ENCODE peak calls at places on chromosomes 1 and 21, in seven cellular contexts. I, K, G, Y, U, N and L are unnamed samples.

GRCh38 chr1:32195972-32196823 is 4.2 kb upstream of the CCDC28B start:
- DNase-seq in U (no peak), K (no peak), N (no peak), I (no peak), Y (no peak), G (no peak), L (no peak)

GRCh38 chr1:151814971-151815545 is 9.8 kb upstream of the LINGO4 start:
- DNase-seq in I (no peak), U (no peak), K (no peak), Y (no peak), G (no peak), N (no peak), L (no peak)

GRCh38 chr1:154859786-154860153 is 10.3 kb downstream of the KCNN3 start:
- DNase-seq in N (no peak), Y (no peak), K (peak), I (no peak), G (no peak), U (no peak), L (peak)

GRCh38 chr1:203284411-203285208 is 20.7 kb upstream of the BTG2 start:
- DNase-seq in K (no peak), U (peak), G (no peak), I (no peak), Y (no peak), N (no peak), L (no peak)

GRCh38 chr21:45075606-45076244 is 1.3 kb downstream of the ADARB1 start:
- DNase-seq in N (no peak), G (no peak), U (no peak), K (no peak), Y (no peak), I (no peak), L (no peak)

GRCh38 chr1:201217146-201217545 is 26.5 kb downstream of the IGFN1 start:
- DNase-seq in U (peak), I (no peak), G (no peak), N (no peak), Y (no peak), K (no peak), L (no peak)

GRCh38 chr1:183163311-183163710 is 22.8 kb upstream of the LAMC2 start:
- DNase-seq in G (no peak), I (no peak), U (no peak), N (no peak), K (no peak), Y (no peak), L (no peak)

GRCh38 chr1:74343191-74343590 is 108.0 kb downstream of the TNNI3K start:
- DNase-seq in N (no peak), U (no peak), I (no peak), G (peak), Y (no peak), K (no peak), L (no peak)

GRCh38 chr1:94143809-94144176 is 22.8 kb upstream of the ABCA4 start:
- DNase-seq in K (no peak), N (no peak), Y (no peak), U (no peak), G (no peak), I (no peak), L (no peak)

GRCh38 chr1:232877361-232877991 is 72.3 kb downstream of the MAP10 start:
- DNase-seq in I (no peak), N (no peak), G (no peak), Y (no peak), U (no peak), K (no peak), L (no peak)

GRCh38 chr1:220189750-220190347 is 82.4 kb downstream of the RAB3GAP2 start:
- DNase-seq in K (no peak), Y (no peak), I (peak), U (no peak), N (no peak), G (peak), L (no peak)

GRCh38 chr1:205802060-205802459 is 10.9 kb downstream of the SLC41A1 start:
- DNase-seq in N (no peak), Y (peak), U (no peak), K (no peak), G (no peak), I (peak), L (no peak)

GRCh38 chr1:230867903-230868735 is at the start of gene C1orf198:
- DNase-seq in U (peak), Y (peak), I (peak), G (peak), N (peak), K (no peak), L (peak)

GRCh38 chr1:75632350-75632949 is 21.5 kb upstream of the SLC44A5 start:
- DNase-seq in K (no peak), I (peak), N (no peak), Y (no peak), U (no peak), G (peak), L (no peak)

GRCh38 chr1:182549811-182550210 is 39.2 kb downstream of the RNASEL start:
- DNase-seq in U (no peak), G (no peak), N (no peak), K (no peak), Y (no peak), I (no peak), L (no peak)

GRCh38 chr1:157157481-157158190 is 19.4 kb upstream of the ETV3 start:
- DNase-seq in G (no peak), N (no peak), U (no peak), Y (no peak), I (no peak), K (no peak), L (no peak)

GRCh38 chr1:36107394-36107793 is 17.6 kb downstream of the COL8A2 start:
- DNase-seq in I (no peak), Y (no peak), N (no peak), K (no peak), G (no peak), U (no peak), L (no peak)

GRCh38 chr1:36111151-36111550 is 13.9 kb downstream of the COL8A2 start:
- DNase-seq in K (no peak), Y (no peak), G (no peak), I (no peak), N (no peak), U (no peak), L (no peak)

GRCh38 chr1:36106269-36106668 is 17.6 kb downstream of the ADPRS start:
- DNase-seq in I (no peak), N (no peak), U (no peak), K (no peak), G (no peak), Y (no peak), L (no peak)

GRCh38 chr1:36109041-36109679 is 15.9 kb downstream of the COL8A2 start:
- DNase-seq in K (no peak), Y (no peak), I (no peak), G (no peak), U (no peak), N (no peak), L (no peak)

GRCh38 chr1:36108314-36108713 is 16.7 kb downstream of the COL8A2 start:
- DNase-seq in N (no peak), G (no peak), I (no peak), K (no peak), U (no peak), Y (no peak), L (no peak)
- TF ChIP-seq CTCF in N (no peak), G (no peak), I (no peak), K (no peak), U (no peak), Y (no peak), L (no peak)

GRCh38 chr1:112707217-112708001 is 482 bp upstream of the RHOC start:
- DNase-seq in I (peak), K (no peak), Y (peak), N (peak), U (peak), G (peak), L (peak)
- TF ChIP-seq EP300 in I (peak), K (no peak), Y (no peak), N (no peak), U (no peak), G (no peak), L (no peak)

GRCh38 chr1:247007511-247008405 is at the start of gene ZNF695:
- DNase-seq in N (peak), Y (peak), I (peak), U (peak), G (peak), K (peak), L (peak)
- TF ChIP-seq POLR2AphosphoS5 in N (no peak), Y (no peak), I (peak), U (no peak), G (peak), K (peak), L (no peak)

GRCh38 chr1:45473302-45473701 is 17.7 kb downstream of the TESK2 start:
- DNase-seq in I (no peak), Y (no peak), G (no peak), K (no peak), U (no peak), N (no peak), L (no peak)
- TF ChIP-seq CTCF in I (no peak), Y (no peak), G (no peak), K (no peak), U (no peak), N (no peak), L (no peak)

DNA sequence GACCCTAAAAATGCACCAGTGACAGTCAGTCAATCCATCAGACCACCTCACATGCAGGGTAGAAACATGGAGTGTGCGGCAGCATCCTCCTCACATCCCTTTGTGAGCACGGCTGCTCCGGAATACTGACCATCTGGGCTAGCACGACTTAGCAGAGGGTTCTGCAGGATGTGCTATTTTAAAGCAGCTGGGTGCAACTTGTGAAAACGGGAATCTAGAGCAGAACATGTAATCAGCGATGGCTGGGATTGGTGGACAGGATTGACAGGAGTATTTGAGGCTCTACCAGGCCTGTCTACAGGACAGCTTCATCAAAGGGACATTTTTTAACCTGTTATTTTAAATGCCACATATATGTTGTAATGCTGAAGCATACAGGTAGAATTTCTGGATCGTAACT is 16.8 kb upstream of the PLEKHM2 start:
- DNase-seq in G (no peak), Y (no peak), I (no peak), U (no peak), N (no peak), K (no peak), L (no peak)
- TF ChIP-seq EP300 in G (no peak), Y (no peak), I (no peak), U (no peak), N (no peak), K (no peak), L (no peak)